ENCODE peak calls at places on chromosomes 5 and 9, in four cellular contexts. S, N, R and U are unnamed samples.

GRCh38 chr9:69180670-69181069 is 6.6 kb downstream of the TJP2 start:
- DNase-seq in S (peak), N (no peak), R (peak), U (peak)

GRCh38 chr5:10563132-10563939 is 534 bp upstream of the ANKRD33B start:
- DNase-seq in S (no peak), N (no peak), R (no peak), U (no peak)

GRCh38 chr5:140988036-140988997 is 22.0 kb downstream of the PCDHAC2 start:
- DNase-seq in S (no peak), N (no peak), R (no peak), U (no peak)

GRCh38 chr5:102853680-102854079 is 98.6 kb downstream of the PAM start:
- DNase-seq in S (no peak), N (no peak), R (no peak), U (no peak)

GRCh38 chr9:92332577-92333287 is 7.0 kb downstream of the CENPP start:
- DNase-seq in S (no peak), N (no peak), R (no peak), U (no peak)

GRCh38 chr5:55668356-55668755 is 43.8 kb downstream of the SLC38A9 start:
- DNase-seq in S (no peak), N (no peak), R (peak), U (no peak)

GRCh38 chr9:9536481-9536880 is 1076.3 kb downstream of the PTPRD start:
- DNase-seq in S (no peak), N (no peak), R (no peak), U (no peak)

GRCh38 chr9:90795879-90796317 is 5.7 kb upstream of the SYK start:
- DNase-seq in S (no peak), N (no peak), R (no peak), U (no peak)

GRCh38 chr9:17735859-17736258 is 157.0 kb downstream of the SH3GL2 start:
- DNase-seq in S (no peak), N (no peak), R (no peak), U (no peak)

GRCh38 chr5:96079075-96079474 is 117.4 kb upstream of the ELL2 start:
- DNase-seq in S (peak), N (no peak), R (peak), U (peak)

GRCh38 chr5:54904425-54904824 is 81.0 kb downstream of the ESM1 start:
- DNase-seq in S (peak), N (no peak), R (no peak), U (no peak)

GRCh38 chr5:143576721-143577484 is 173.4 kb upstream of the NR3C1 start:
- DNase-seq in S (no peak), N (no peak), R (no peak), U (no peak)

GRCh38 chr9:116100711-116101111 is 52.9 kb upstream of the PAPPA start:
- DNase-seq in S (no peak), N (no peak), R (no peak), U (no peak)

GRCh38 chr5:6522337-6522736 is 73.7 kb downstream of the UBE2QL1 start:
- DNase-seq in S (no peak), N (no peak), R (no peak), U (no peak)

GRCh38 chr5:141559481-141559880 is 59.3 kb downstream of the DIAPH1 start:
- DNase-seq in S (no peak), N (no peak), R (no peak), U (no peak)

GRCh38 chr5:151799407-151799806 is 27.7 kb downstream of the G3BP1 start:
- DNase-seq in S (no peak), N (no peak), R (no peak), U (no peak)

GRCh38 chr5:96648598-96648997 is 13.6 kb upstream of the CAST start:
- DNase-seq in S (no peak), N (no peak), R (no peak), U (no peak)

GRCh38 chr9:1637401-1637800 is 377.7 kb upstream of the SMARCA2 start:
- DNase-seq in S (no peak), N (no peak), R (no peak), U (no peak)

GRCh38 chr9:107243757-107244156 is 39.3 kb upstream of the RAD23B start:
- DNase-seq in S (peak), N (no peak), R (peak), U (no peak)

GRCh38 chr5:40291338-40291737 is 388.4 kb upstream of the PTGER4 start:
- DNase-seq in S (no peak), N (no peak), R (no peak), U (no peak)

GRCh38 chr5:146699729-146700430 is 178.7 kb downstream of the PPP2R2B start:
- DNase-seq in S (no peak), N (no peak), R (no peak), U (no peak)

GRCh38 chr5:116135344-116135743 is 50.5 kb downstream of the COMMD10 start:
- DNase-seq in S (no peak), N (peak), R (no peak), U (no peak)

GRCh38 chr5:124395287-124395686 is 351.2 kb downstream of the ZNF608 start:
- DNase-seq in S (no peak), N (no peak), R (no peak), U (no peak)

GRCh38 chr9:137947012-137947411 is 69.4 kb downstream of the CACNA1B start:
- DNase-seq in S (no peak), N (no peak), R (no peak), U (no peak)

GRCh38 chr9:109307380-109308240 is 13.2 kb downstream of the EPB41L4B start:
- DNase-seq in S (peak), N (no peak), R (no peak), U (no peak)

GRCh38 chr9:29241320-29241719 is 1668.0 kb upstream of the C9orf72 start:
- DNase-seq in S (no peak), N (no peak), R (no peak), U (no peak)

GRCh38 chr5:96197359-96197758 is 235.7 kb downstream of the PCSK1 start:
- DNase-seq in S (no peak), N (no peak), R (no peak), U (no peak)

GRCh38 chr9:93636667-93637066 is 60.3 kb downstream of the PHF2 start:
- DNase-seq in S (no peak), N (no peak), R (no peak), U (no peak)

GRCh38 chr9:136170291-136170901 is 34.5 kb downstream of the LHX3 start:
- DNase-seq in S (no peak), N (no peak), R (no peak), U (no peak)

GRCh38 chr5:135894789-135895188 is 852 bp downstream of the IL9 start:
- DNase-seq in S (peak), N (no peak), R (no peak), U (no peak)
- H3K4me3 ChIP-seq in S (no peak), N (no peak), R (no peak), U (no peak)

GRCh38 chr9:100690438-100690837 is 112.6 kb downstream of the CAVIN4 start:
- DNase-seq in S (no peak), N (no peak), R (no peak), U (no peak)
- TF ChIP-seq SIN3A in S (no peak), N (no peak), R (no peak), U (no peak)

DNA sequence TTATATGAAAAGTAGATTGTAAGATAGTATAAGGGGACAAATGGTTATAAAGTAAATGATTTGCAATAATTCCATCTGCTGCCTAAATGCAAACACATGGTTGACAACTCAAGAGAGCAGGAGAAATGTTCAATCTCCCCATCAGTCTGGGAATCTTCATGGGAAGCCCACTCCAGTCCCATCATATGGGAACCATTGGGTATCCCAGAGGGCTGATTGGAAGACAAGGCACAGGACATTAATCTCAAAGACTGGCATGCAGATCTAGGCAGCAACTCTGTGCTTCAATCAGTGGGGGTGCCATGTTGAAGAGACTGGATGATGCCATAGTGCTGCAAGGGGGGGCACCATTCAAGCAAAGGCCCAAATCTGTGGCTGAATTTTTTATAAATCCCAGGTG is 193.1 kb upstream of the PDE4D start:
- DNase-seq in S (no peak), N (no peak), R (no peak), U (no peak)
- H3K4me3 ChIP-seq in S (no peak), N (no peak), R (no peak), U (no peak)

DNA sequence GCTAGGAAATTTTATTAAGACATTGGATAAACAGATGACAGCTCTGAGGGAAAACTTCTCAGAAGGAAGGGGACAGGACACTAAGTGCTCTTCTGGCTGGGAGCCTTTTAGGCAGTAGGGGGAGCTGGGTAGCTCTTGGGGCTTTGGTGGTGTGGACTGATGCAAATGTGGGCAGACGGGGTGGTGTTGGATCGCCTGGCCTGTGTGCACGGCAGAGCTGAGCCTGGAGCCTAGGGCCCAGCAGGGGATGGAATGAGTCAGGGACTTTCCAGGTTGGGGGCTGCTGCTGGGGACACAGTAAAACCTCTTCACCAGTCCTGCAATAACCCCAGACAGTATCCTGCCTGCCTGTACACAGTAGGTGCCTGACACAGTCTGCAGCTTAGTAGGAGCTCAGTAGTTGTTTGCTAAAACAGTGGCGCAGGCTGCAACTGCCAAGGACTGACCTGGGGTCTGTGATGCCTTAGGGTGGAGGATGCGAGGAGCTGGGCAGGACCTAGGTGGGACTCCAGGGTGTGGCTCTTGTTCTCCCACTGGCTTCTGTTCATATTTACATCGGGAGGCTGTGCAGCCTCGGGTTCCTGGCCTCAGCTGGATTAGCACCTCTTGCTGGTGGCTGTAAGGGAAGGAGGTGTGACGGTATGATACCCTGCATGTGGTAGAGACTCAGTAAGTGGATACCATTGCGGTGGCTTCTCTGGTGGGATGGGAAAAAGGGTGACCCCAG is 83.8 kb downstream of the DAB2IP start:
- DNase-seq in S (peak), N (no peak), R (no peak), U (no peak)
- TF ChIP-seq SIN3A in S (no peak), N (no peak), R (no peak), U (no peak)

DNA sequence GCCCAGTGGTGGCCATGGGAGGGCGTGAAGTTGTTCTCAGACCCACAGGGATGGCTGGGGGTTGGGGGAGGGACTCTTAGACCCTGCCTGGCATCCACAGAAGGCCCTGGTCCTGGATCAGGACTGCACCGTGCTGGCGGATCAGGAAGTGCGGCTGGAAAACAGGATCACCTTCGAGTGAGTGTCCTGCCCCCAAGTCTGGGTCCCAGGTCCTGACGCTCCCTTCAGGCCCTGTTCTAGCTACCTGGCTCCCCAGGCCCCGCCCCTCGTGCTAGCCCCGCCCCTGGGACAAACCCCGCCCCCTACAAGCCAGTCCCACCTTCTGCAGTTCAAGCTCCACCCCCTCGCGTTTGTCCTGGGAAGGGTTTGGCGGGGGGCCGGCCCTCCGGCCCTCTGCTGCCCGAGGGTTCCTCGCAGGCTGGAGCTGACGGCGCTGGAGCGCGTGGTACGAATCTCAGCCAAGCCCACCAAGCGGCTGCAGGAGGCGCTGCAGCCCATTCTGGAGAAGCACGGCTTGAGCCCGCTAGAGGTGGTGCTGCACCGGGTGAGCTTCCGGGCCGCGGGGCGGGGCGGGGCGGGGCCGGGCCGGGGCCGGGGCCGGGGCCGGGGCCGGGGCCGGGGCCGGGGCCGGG is 12.9 kb downstream of the RGS14 start:
- DNase-seq in S (peak), N (no peak), R (peak), U (no peak)
- H3K4me3 ChIP-seq in S (peak), N (no peak), R (peak), U (peak)

DNA sequence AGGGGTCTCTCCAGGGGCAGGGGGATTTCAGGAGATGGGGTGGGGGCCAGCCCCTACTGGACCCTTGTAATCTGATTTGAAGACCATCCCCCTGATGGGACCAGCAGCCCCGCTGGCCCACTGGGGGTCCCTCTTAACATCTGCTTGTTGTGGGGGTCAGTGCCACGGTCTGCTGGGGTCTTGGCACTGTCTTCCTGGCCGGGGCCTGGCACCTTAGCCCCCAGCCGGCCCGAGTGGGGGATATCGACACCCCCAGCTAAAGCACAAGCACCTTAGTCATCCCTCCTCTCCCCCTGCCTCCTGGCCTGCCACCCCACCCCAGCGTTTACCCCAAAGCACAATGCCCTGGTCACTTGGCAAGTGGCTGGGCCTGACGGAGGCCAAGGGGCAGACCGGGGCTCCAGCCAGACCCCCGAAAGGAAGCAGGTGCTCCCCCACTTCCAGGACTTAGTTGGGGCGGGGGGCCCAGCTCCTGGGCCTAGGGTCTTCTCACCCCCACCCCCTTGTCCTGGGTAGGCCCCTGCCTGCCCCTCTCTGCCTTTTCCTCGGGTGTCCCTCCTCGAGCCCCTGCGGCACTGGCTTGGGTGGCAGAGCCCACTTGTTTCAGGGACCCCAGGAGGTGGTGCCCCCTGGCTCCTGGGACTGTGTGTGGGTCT is 1.4 kb upstream of the NFX1 start:
- DNase-seq in S (no peak), N (no peak), R (no peak), U (no peak)
- TF ChIP-seq SIN3A in S (no peak), N (no peak), R (no peak), U (no peak)

GRCh38 chr9:33244150-33244784 is 4.3 kb downstream of the SPINK4 start:
- DNase-seq in S (peak), N (no peak), R (no peak), U (no peak)
- H3K4me3 ChIP-seq in S (no peak), N (no peak), R (no peak), U (no peak)

GRCh38 chr5:78157001-78157400 is 137.5 kb downstream of the AP3B1 start:
- DNase-seq in S (no peak), N (no peak), R (no peak), U (no peak)

DNA sequence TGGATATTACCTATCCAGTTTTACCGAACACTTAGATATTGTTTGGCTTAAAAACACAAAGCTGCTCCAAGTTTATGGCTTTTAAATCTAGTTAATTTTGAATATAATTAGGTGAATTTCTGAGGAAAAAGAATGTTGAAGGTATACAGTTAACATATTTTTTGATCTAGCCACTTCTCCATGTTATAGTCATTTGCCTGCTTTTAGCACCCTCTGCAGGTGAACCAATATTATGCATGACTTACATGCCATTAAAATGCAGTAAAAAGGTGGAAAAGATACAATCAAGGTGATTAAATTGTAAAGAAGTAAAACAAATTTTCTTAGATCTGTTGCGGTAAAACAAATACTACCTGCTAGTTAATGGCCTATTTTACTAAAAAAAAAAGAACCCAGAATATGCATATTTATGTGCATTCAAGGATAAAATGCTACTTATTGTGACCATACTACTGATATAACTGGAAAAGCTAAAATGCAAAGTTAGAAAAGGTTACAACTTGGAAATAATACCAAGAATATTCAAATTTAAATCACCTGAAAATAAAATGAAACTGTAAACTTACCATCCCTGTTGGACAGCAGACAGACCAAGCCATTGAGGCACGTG is 132.1 kb downstream of the AP3B1 start:
- DNase-seq in S (peak), N (no peak), R (peak), U (no peak)
- TF ChIP-seq SIN3A in S (no peak), N (no peak), R (no peak), U (no peak)

GRCh38 chr5:36040651-36041536 is 25.8 kb downstream of the UGT3A2 start:
- DNase-seq in S (peak), N (no peak), R (no peak), U (no peak)
- H3K4me3 ChIP-seq in S (no peak), N (no peak), R (no peak), U (no peak)

GRCh38 chr5:73691301-73691700 is 65.3 kb downstream of the ARHGEF28 start:
- DNase-seq in S (no peak), N (no peak), R (no peak), U (no peak)

GRCh38 chr5:73693573-73694061 is 67.6 kb downstream of the ARHGEF28 start:
- DNase-seq in S (peak), N (no peak), R (no peak), U (peak)

GRCh38 chr5:73692166-73692640 is 66.2 kb downstream of the ARHGEF28 start:
- DNase-seq in S (no peak), N (no peak), R (no peak), U (no peak)

GRCh38 chr5:73692981-73693380 is 67.0 kb downstream of the ARHGEF28 start:
- DNase-seq in S (no peak), N (no peak), R (no peak), U (no peak)

DNA sequence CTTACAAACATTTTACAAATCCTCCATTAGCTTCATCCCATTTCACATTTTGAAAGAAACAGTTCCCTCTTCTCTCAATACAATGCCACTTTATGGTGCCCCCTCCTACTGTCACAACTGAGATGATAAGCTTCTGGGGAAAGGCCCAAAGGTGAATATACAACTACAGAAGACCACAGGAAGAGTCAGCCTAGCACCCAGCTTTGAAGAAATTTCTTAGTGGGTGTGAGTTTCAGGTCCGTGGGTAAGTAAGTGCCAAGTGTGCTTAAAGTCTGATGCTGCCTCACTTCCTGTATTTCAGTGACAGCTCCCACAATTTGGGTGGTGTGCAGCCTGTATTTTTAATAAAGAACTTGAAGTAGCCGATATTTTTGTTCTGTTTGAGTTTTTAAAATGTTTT is 68.1 kb downstream of the ARHGEF28 start:
- DNase-seq in S (peak), N (peak), R (no peak), U (no peak)
- TF ChIP-seq SIN3A in S (no peak), N (no peak), R (no peak), U (no peak)